ENCODE peak calls at places on chromosome 15, in four cellular contexts. H is WTC11, I is HepG2, Q is K562. P is an unnamed sample.
A peak's percentile ranks its signal among the peaks of the same experiment; 100 is the strongest.

GRCh38 chr15:82554351-82554750 is 14.1 kb upstream of the RPS17 start:
- DNase-seq in H (no peak), I (no peak), Q (no peak), P (no peak)

GRCh38 chr15:89114974-89115373 is 26.7 kb downstream of the ABHD2 start:
- DNase-seq in H (no peak), I (no peak), Q (no peak), P (no peak)

GRCh38 chr15:48145923-48146322 is 25.1 kb downstream of the SLC24A5 start:
- DNase-seq in H (no peak), I (no peak), Q (no peak), P (no peak)

GRCh38 chr15:88218557-88219214 is 37.9 kb downstream of the NTRK3 start:
- DNase-seq in H (no peak), I (no peak), Q (no peak), P (no peak)

GRCh38 chr15:96699871-96700401 is 369.4 kb downstream of the NR2F2 start:
- DNase-seq in H (peak; percentile 64), I (no peak), Q (no peak), P (no peak)

GRCh38 chr15:35481992-35482391 is 64.0 kb downstream of the DPH6 start:
- DNase-seq in H (no peak), I (no peak), Q (no peak), P (peak; percentile 4)

GRCh38 chr15:38894260-38894948 is 329.8 kb upstream of the RASGRP1 start:
- DNase-seq in H (no peak), I (no peak), Q (no peak), P (no peak)

GRCh38 chr15:88391700-88392099 is 75.5 kb downstream of the MRPL46 start:
- DNase-seq in H (no peak), I (no peak), Q (no peak), P (no peak)

GRCh38 chr15:89175617-89176191 is 45.7 kb downstream of the RLBP1 start:
- DNase-seq in H (no peak), I (no peak), Q (no peak), P (no peak)

GRCh38 chr15:70569718-70570231 is 193.6 kb downstream of the UACA start:
- DNase-seq in H (no peak), I (peak; percentile 15), Q (no peak), P (no peak)

GRCh38 chr15:70573121-70573850 is 190.1 kb downstream of the UACA start:
- DNase-seq in H (no peak), I (no peak), Q (no peak), P (no peak)

GRCh38 chr15:70566989-70567388 is 196.4 kb downstream of the UACA start:
- DNase-seq in H (no peak), I (no peak), Q (no peak), P (no peak)

GRCh38 chr15:70566047-70566835 is 197.1 kb downstream of the UACA start:
- DNase-seq in H (no peak), I (no peak), Q (no peak), P (no peak)

DNA sequence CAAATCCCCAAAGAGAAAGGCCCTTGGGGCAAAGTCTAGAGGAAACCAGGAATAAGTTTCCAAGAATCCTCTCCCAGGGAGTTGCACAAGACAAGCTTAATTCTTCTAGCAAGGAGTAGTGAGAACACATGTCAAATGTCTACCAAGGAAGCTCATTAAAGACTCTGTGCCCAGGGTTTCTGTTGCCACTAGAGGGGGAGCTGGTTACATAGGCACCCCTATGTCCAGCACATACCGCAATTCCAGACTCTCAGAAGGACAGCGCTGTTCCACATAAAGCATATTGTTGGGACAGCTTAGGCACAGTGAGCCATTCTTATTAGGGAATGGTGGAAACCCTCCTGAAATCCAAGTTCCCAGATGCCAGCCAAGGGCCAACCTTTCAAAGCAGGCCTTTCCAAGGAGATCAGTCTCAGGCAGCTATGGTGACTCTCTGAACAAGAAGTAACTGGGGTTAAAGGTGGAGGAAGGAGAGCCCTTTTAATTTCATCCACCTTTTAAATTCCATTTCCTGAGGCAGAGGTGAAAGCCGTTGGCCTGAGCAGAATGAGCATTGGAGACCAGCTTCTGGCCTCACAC is 194.1 kb downstream of the UACA start:
- DNase-seq in H (no peak), I (peak; percentile 68), Q (no peak), P (no peak)
- TF ChIP-seq ELF4 in H (no peak), I (no peak), Q (no peak), P (no peak)

DNA sequence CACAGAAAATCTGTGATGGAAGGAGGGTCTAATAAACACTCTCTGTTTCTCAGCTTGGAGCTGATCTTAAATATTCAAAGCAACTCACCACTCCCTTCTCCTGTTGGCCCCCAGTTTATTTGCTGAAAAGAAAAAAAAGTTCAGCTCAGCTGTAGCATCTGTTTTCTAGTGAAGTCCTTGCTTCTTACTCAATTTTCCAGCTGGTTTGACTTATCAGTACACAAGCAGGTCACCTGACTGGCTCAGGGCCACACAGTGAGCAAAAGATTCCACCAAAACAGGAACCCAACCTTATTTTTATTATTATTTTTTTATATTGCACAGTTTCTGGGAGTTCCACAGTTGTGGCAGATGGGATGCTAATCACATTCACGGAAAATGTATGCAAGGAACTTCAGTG is 390.7 kb upstream of the RGMA start:
- DNase-seq in H (no peak), I (no peak), Q (no peak), P (no peak)
- TF ChIP-seq ELF4 in H (no peak), I (no peak), Q (no peak), P (no peak)

DNA sequence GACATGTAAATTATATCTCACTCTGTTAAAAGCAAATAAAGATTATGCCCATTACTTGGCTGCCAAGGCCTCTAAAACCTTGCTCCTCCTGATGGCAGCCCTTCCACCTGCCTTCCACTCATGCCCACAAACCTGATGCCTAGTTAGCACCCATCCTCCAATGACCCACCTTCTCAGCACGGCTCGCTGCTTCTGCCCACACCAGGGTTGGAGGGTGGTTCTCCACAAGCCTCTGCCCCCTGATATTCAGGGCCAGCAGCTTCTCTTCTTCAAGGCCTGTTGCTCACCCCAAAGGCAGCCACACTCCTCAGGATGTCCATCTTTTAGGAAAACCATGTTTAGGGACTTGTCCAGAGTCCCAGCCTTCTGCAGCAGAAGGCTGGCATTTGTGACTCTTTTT is 263.4 kb upstream of the TLE3 start:
- DNase-seq in H (no peak), I (no peak), Q (no peak), P (no peak)
- TF ChIP-seq ELF4 in H (no peak), I (no peak), Q (no peak), P (no peak)

GRCh38 chr15:51227967-51228783 is 110.2 kb downstream of the CYP19A1 start:
- DNase-seq in H (no peak), I (peak; percentile 24), Q (peak; percentile 78), P (no peak)
- TF ChIP-seq ELF4 in H (no peak), I (no peak), Q (no peak), P (no peak)

GRCh38 chr15:57462391-57462790 is 86.1 kb downstream of the CGNL1 start:
- DNase-seq in H (no peak), I (no peak), Q (no peak), P (no peak)
- TF ChIP-seq ELF4 in H (no peak), I (no peak), Q (no peak), P (no peak)

DNA sequence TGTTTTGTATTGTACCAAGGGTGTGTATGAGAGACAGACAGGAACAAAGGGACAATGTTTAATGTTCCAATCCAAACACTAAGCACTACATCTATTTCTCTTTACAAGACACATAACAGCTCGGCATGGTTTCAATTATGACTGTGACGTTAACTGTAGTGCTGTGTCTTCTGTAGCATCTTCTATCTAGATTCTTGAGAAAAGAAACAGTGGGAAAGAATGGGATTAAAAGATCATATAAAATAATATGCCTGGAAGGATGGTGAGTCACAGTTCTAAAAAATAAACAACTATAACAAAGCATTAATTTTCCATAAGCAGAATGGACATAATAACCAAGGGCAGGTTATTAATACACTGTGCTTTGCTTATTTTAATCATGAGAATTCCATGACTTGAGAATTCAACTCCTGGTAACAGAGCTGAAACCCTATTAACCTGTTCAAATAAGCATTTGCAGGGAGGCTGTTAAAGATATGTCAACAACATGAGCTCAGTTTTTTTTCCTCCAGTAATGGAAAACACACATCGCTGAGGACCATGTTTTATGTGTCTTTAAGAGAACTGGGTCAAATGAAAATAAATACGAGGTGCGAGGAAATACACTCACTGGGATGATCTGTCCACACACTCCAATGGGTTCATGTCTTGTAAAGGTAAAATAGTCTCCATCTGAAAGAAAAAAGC is 70.9 kb downstream of the ALDH1A2 start:
- DNase-seq in H (no peak), I (no peak), Q (no peak), P (no peak)
- TF ChIP-seq ELF4 in H (no peak), I (no peak), Q (no peak), P (no peak)

GRCh38 chr15:58043192-58043903 is 22.2 kb downstream of the ALDH1A2 start:
- DNase-seq in H (peak; percentile 29), I (peak; percentile 27), Q (peak; percentile 45), P (no peak)
- TF ChIP-seq ELF4 in H (no peak), I (no peak), Q (no peak), P (no peak)

DNA sequence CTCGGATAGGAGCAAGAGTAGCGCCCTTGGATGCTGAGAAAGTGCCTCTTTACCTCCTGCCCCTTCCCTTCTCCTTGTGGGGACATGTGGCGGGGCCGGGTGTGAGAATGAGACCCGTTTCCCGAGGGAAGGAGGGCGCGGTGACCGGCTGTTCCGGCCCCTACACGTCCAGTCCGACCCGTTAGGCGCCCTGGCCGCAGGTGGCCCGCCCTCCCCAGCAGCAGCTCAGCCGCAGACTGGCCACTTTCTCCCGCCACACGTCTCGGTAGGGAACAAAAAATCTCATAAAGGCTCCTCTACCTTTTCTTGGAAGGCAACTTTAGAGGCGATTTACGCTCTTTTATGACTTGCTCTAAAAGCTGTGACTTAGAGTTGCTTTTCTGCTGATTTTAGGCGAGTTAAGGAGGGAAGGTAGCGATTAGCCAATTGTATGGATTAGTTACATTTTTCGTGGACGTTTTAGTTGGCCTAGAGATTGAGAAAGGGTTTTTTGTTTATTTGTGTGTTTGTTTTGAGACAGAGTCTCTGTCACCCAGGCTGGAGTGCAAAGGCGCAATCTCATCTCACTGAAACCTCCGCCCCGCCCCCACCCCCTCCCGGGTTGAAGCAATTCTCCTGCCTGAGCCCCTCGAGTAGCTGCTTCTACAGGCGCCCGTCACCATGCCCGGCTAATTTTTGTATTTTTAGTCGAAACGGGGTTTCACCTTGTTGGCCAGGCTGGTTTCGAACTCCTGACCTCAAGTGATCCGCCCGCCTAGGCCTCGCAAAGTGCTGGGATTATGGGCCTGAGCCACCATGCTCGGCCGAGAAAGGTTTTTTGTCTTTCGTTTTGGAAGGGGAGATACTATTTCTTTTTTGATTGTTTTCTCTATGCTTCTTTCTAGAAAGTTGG is 8.3 kb upstream of the PGPEP1L start:
- DNase-seq in H (peak; percentile 50), I (no peak), Q (no peak), P (peak; percentile 42)
- TF ChIP-seq ELF4 in H (no peak), I (no peak), Q (no peak), P (no peak)